ENCODE peak calls at places on chromosomes 3 and 15, in eight cellular contexts. One of them, this sample, is unnamed.
A peak's percentile ranks its signal among the peaks of the same experiment; 100 is the strongest.

GRCh38 chr15:57321973-57322601 is 54.2 kb upstream of the CGNL1 start:
- DNase-seq in foreskin fibroblast: no peak
- DNase-seq in ecto neural progenitor cell: no peak
- DNase-seq in NCI-H69: peak; percentile 95
- DNase-seq in Peyer's patch: no peak
- DNase-seq in amniotic epithelial cell: no peak
- DNase-seq in PC-9: no peak
- DNase-seq in stimulated activated CD4-positive, alpha-beta T cell treated with anti-CD3 and anti-CD28 coated beads, Interleukin-12 subunit alpha, Interleukin-12 subunit beta, amount 100 ng/mL, for 24 hours: no peak
- DNase-seq in this sample: no peak

GRCh38 chr3:73404450-73404849 is 220.3 kb downstream of the PDZRN3 start:
- DNase-seq in Peyer's patch: no peak
- DNase-seq in foreskin fibroblast: no peak
- DNase-seq in PC-9: no peak
- DNase-seq in amniotic epithelial cell: peak; percentile 83
- DNase-seq in stimulated activated CD4-positive, alpha-beta T cell treated with anti-CD3 and anti-CD28 coated beads, Interleukin-12 subunit alpha, Interleukin-12 subunit beta, amount 100 ng/mL, for 24 hours: no peak
- DNase-seq in NCI-H69: no peak
- DNase-seq in ecto neural progenitor cell: no peak
- DNase-seq in this sample: no peak

GRCh38 chr3:111598552-111598951 is 3.4 kb upstream of the ZBED2 start:
- DNase-seq in ecto neural progenitor cell: no peak
- DNase-seq in stimulated activated CD4-positive, alpha-beta T cell treated with anti-CD3 and anti-CD28 coated beads, Interleukin-12 subunit alpha, Interleukin-12 subunit beta, amount 100 ng/mL, for 24 hours: no peak
- DNase-seq in NCI-H69: no peak
- DNase-seq in PC-9: no peak
- DNase-seq in amniotic epithelial cell: no peak
- DNase-seq in foreskin fibroblast: no peak
- DNase-seq in Peyer's patch: no peak
- DNase-seq in this sample: no peak

GRCh38 chr3:30933478-30934207 is 39.2 kb upstream of the GADL1 start:
- DNase-seq in amniotic epithelial cell: no peak
- DNase-seq in stimulated activated CD4-positive, alpha-beta T cell treated with anti-CD3 and anti-CD28 coated beads, Interleukin-12 subunit alpha, Interleukin-12 subunit beta, amount 100 ng/mL, for 24 hours: no peak
- DNase-seq in PC-9: no peak
- DNase-seq in NCI-H69: peak; percentile 56
- DNase-seq in Peyer's patch: no peak
- DNase-seq in foreskin fibroblast: no peak
- DNase-seq in ecto neural progenitor cell: no peak
- DNase-seq in this sample: no peak

GRCh38 chr3:188106898-188107684 is 46.9 kb upstream of the LPP start:
- DNase-seq in amniotic epithelial cell: no peak
- DNase-seq in Peyer's patch: no peak
- DNase-seq in stimulated activated CD4-positive, alpha-beta T cell treated with anti-CD3 and anti-CD28 coated beads, Interleukin-12 subunit alpha, Interleukin-12 subunit beta, amount 100 ng/mL, for 24 hours: no peak
- DNase-seq in ecto neural progenitor cell: no peak
- DNase-seq in NCI-H69: no peak
- DNase-seq in foreskin fibroblast: no peak
- DNase-seq in PC-9: no peak
- DNase-seq in this sample: no peak

GRCh38 chr3:40846466-40846865 is 321.7 kb downstream of the ZNF621 start:
- DNase-seq in Peyer's patch: no peak
- DNase-seq in NCI-H69: no peak
- DNase-seq in PC-9: no peak
- DNase-seq in stimulated activated CD4-positive, alpha-beta T cell treated with anti-CD3 and anti-CD28 coated beads, Interleukin-12 subunit alpha, Interleukin-12 subunit beta, amount 100 ng/mL, for 24 hours: no peak
- DNase-seq in amniotic epithelial cell: no peak
- DNase-seq in ecto neural progenitor cell: no peak
- DNase-seq in foreskin fibroblast: no peak
- DNase-seq in this sample: no peak

GRCh38 chr15:31440754-31441298 is 114.2 kb downstream of the KLF13 start:
- DNase-seq in Peyer's patch: peak; percentile 60
- DNase-seq in NCI-H69: peak; percentile 36
- DNase-seq in stimulated activated CD4-positive, alpha-beta T cell treated with anti-CD3 and anti-CD28 coated beads, Interleukin-12 subunit alpha, Interleukin-12 subunit beta, amount 100 ng/mL, for 24 hours: no peak
- DNase-seq in ecto neural progenitor cell: no peak
- DNase-seq in amniotic epithelial cell: no peak
- DNase-seq in foreskin fibroblast: peak; percentile 39
- DNase-seq in PC-9: no peak
- DNase-seq in this sample: no peak

GRCh38 chr3:16370872-16371740 is 106.1 kb downstream of the OXNAD1 start:
- DNase-seq in foreskin fibroblast: no peak
- DNase-seq in stimulated activated CD4-positive, alpha-beta T cell treated with anti-CD3 and anti-CD28 coated beads, Interleukin-12 subunit alpha, Interleukin-12 subunit beta, amount 100 ng/mL, for 24 hours: no peak
- DNase-seq in ecto neural progenitor cell: no peak
- DNase-seq in amniotic epithelial cell: no peak
- DNase-seq in NCI-H69: peak; percentile 43
- DNase-seq in PC-9: no peak
- DNase-seq in Peyer's patch: peak; percentile 61
- DNase-seq in this sample: no peak

GRCh38 chr3:172654470-172654869 is 56.4 kb downstream of the NCEH1 start:
- DNase-seq in ecto neural progenitor cell: no peak
- DNase-seq in foreskin fibroblast: no peak
- DNase-seq in stimulated activated CD4-positive, alpha-beta T cell treated with anti-CD3 and anti-CD28 coated beads, Interleukin-12 subunit alpha, Interleukin-12 subunit beta, amount 100 ng/mL, for 24 hours: no peak
- DNase-seq in NCI-H69: no peak
- DNase-seq in Peyer's patch: no peak
- DNase-seq in PC-9: no peak
- DNase-seq in amniotic epithelial cell: no peak
- DNase-seq in this sample: no peak

GRCh38 chr3:15556512-15556911 is 35.0 kb upstream of the COLQ start:
- DNase-seq in PC-9: no peak
- DNase-seq in stimulated activated CD4-positive, alpha-beta T cell treated with anti-CD3 and anti-CD28 coated beads, Interleukin-12 subunit alpha, Interleukin-12 subunit beta, amount 100 ng/mL, for 24 hours: no peak
- DNase-seq in ecto neural progenitor cell: no peak
- DNase-seq in NCI-H69: no peak
- DNase-seq in amniotic epithelial cell: no peak
- DNase-seq in foreskin fibroblast: no peak
- DNase-seq in Peyer's patch: no peak
- DNase-seq in this sample: no peak

GRCh38 chr15:50135123-50135541 is 16.1 kb upstream of the ATP8B4 start:
- DNase-seq in foreskin fibroblast: no peak
- DNase-seq in stimulated activated CD4-positive, alpha-beta T cell treated with anti-CD3 and anti-CD28 coated beads, Interleukin-12 subunit alpha, Interleukin-12 subunit beta, amount 100 ng/mL, for 24 hours: peak; percentile 9
- DNase-seq in PC-9: no peak
- DNase-seq in ecto neural progenitor cell: no peak
- DNase-seq in amniotic epithelial cell: no peak
- DNase-seq in NCI-H69: no peak
- DNase-seq in Peyer's patch: no peak
- DNase-seq in this sample: no peak

GRCh38 chr3:149375824-149376196 is 1.6 kb downstream of the TM4SF1 start:
- DNase-seq in ecto neural progenitor cell: no peak
- DNase-seq in NCI-H69: no peak
- DNase-seq in PC-9: no peak
- DNase-seq in foreskin fibroblast: no peak
- DNase-seq in amniotic epithelial cell: no peak
- DNase-seq in Peyer's patch: no peak
- DNase-seq in stimulated activated CD4-positive, alpha-beta T cell treated with anti-CD3 and anti-CD28 coated beads, Interleukin-12 subunit alpha, Interleukin-12 subunit beta, amount 100 ng/mL, for 24 hours: no peak
- DNase-seq in this sample: no peak

GRCh38 chr3:181487236-181487978 is 224.3 kb upstream of the SOX2 start:
- DNase-seq in PC-9: no peak
- DNase-seq in foreskin fibroblast: no peak
- DNase-seq in ecto neural progenitor cell: no peak
- DNase-seq in stimulated activated CD4-positive, alpha-beta T cell treated with anti-CD3 and anti-CD28 coated beads, Interleukin-12 subunit alpha, Interleukin-12 subunit beta, amount 100 ng/mL, for 24 hours: no peak
- DNase-seq in NCI-H69: peak; percentile 57
- DNase-seq in amniotic epithelial cell: no peak
- DNase-seq in Peyer's patch: no peak
- DNase-seq in this sample: no peak

GRCh38 chr3:43455233-43455632 is 166.6 kb downstream of the ANO10 start:
- DNase-seq in PC-9: peak; percentile 91
- DNase-seq in ecto neural progenitor cell: no peak
- DNase-seq in stimulated activated CD4-positive, alpha-beta T cell treated with anti-CD3 and anti-CD28 coated beads, Interleukin-12 subunit alpha, Interleukin-12 subunit beta, amount 100 ng/mL, for 24 hours: no peak
- DNase-seq in NCI-H69: no peak
- DNase-seq in amniotic epithelial cell: peak; percentile 91
- DNase-seq in foreskin fibroblast: peak; percentile 72
- DNase-seq in Peyer's patch: no peak
- DNase-seq in this sample: no peak

GRCh38 chr3:139110072-139110830 is 65.6 kb upstream of the PRR23C start:
- DNase-seq in foreskin fibroblast: no peak
- DNase-seq in amniotic epithelial cell: no peak
- DNase-seq in Peyer's patch: no peak
- DNase-seq in ecto neural progenitor cell: peak; percentile 29
- DNase-seq in PC-9: no peak
- DNase-seq in stimulated activated CD4-positive, alpha-beta T cell treated with anti-CD3 and anti-CD28 coated beads, Interleukin-12 subunit alpha, Interleukin-12 subunit beta, amount 100 ng/mL, for 24 hours: no peak
- DNase-seq in NCI-H69: no peak
- DNase-seq in this sample: no peak

GRCh38 chr3:100073555-100074307 is 40.6 kb downstream of the FILIP1L start:
- DNase-seq in NCI-H69: no peak
- DNase-seq in amniotic epithelial cell: peak; percentile 97
- DNase-seq in Peyer's patch: peak; percentile 43
- DNase-seq in ecto neural progenitor cell: peak; percentile 65
- DNase-seq in stimulated activated CD4-positive, alpha-beta T cell treated with anti-CD3 and anti-CD28 coated beads, Interleukin-12 subunit alpha, Interleukin-12 subunit beta, amount 100 ng/mL, for 24 hours: no peak
- DNase-seq in foreskin fibroblast: peak; percentile 67
- DNase-seq in PC-9: no peak
- DNase-seq in this sample: no peak

GRCh38 chr3:81443948-81444347 is 317.5 kb downstream of the GBE1 start:
- DNase-seq in PC-9: no peak
- DNase-seq in foreskin fibroblast: no peak
- DNase-seq in stimulated activated CD4-positive, alpha-beta T cell treated with anti-CD3 and anti-CD28 coated beads, Interleukin-12 subunit alpha, Interleukin-12 subunit beta, amount 100 ng/mL, for 24 hours: no peak
- DNase-seq in amniotic epithelial cell: peak; percentile 9
- DNase-seq in ecto neural progenitor cell: no peak
- DNase-seq in NCI-H69: no peak
- DNase-seq in Peyer's patch: no peak
- DNase-seq in this sample: no peak

GRCh38 chr3:67642190-67642589 is 12.2 kb downstream of the SUCLG2 start:
- DNase-seq in Peyer's patch: no peak
- DNase-seq in PC-9: no peak
- DNase-seq in stimulated activated CD4-positive, alpha-beta T cell treated with anti-CD3 and anti-CD28 coated beads, Interleukin-12 subunit alpha, Interleukin-12 subunit beta, amount 100 ng/mL, for 24 hours: no peak
- DNase-seq in foreskin fibroblast: no peak
- DNase-seq in ecto neural progenitor cell: no peak
- DNase-seq in NCI-H69: no peak
- DNase-seq in amniotic epithelial cell: no peak
- DNase-seq in this sample: no peak

GRCh38 chr3:78988324-78988723 is 779.5 kb downstream of the ROBO1 start:
- DNase-seq in PC-9: no peak
- DNase-seq in NCI-H69: peak; percentile 58
- DNase-seq in ecto neural progenitor cell: no peak
- DNase-seq in foreskin fibroblast: peak; percentile 26
- DNase-seq in amniotic epithelial cell: peak; percentile 20
- DNase-seq in Peyer's patch: no peak
- DNase-seq in stimulated activated CD4-positive, alpha-beta T cell treated with anti-CD3 and anti-CD28 coated beads, Interleukin-12 subunit alpha, Interleukin-12 subunit beta, amount 100 ng/mL, for 24 hours: no peak
- DNase-seq in this sample: no peak

GRCh38 chr3:193335031-193335430 is 43.5 kb downstream of the ATP13A5 start:
- DNase-seq in PC-9: no peak
- DNase-seq in ecto neural progenitor cell: no peak
- DNase-seq in Peyer's patch: no peak
- DNase-seq in amniotic epithelial cell: no peak
- DNase-seq in NCI-H69: no peak
- DNase-seq in stimulated activated CD4-positive, alpha-beta T cell treated with anti-CD3 and anti-CD28 coated beads, Interleukin-12 subunit alpha, Interleukin-12 subunit beta, amount 100 ng/mL, for 24 hours: no peak
- DNase-seq in foreskin fibroblast: no peak
- DNase-seq in this sample: no peak

GRCh38 chr15:64443747-64444621 is 16.4 kb upstream of the ZNF609 start:
- DNase-seq in NCI-H69: no peak
- DNase-seq in foreskin fibroblast: peak; percentile 55
- DNase-seq in Peyer's patch: no peak
- DNase-seq in amniotic epithelial cell: peak; percentile 93
- DNase-seq in PC-9: peak; percentile 80
- DNase-seq in stimulated activated CD4-positive, alpha-beta T cell treated with anti-CD3 and anti-CD28 coated beads, Interleukin-12 subunit alpha, Interleukin-12 subunit beta, amount 100 ng/mL, for 24 hours: no peak
- DNase-seq in ecto neural progenitor cell: no peak
- DNase-seq in this sample: no peak

GRCh38 chr3:132004571-132004970 is 30.2 kb downstream of the CPNE4 start:
- DNase-seq in amniotic epithelial cell: peak; percentile 16
- DNase-seq in foreskin fibroblast: no peak
- DNase-seq in PC-9: no peak
- DNase-seq in stimulated activated CD4-positive, alpha-beta T cell treated with anti-CD3 and anti-CD28 coated beads, Interleukin-12 subunit alpha, Interleukin-12 subunit beta, amount 100 ng/mL, for 24 hours: no peak
- DNase-seq in NCI-H69: no peak
- DNase-seq in Peyer's patch: no peak
- DNase-seq in ecto neural progenitor cell: no peak
- DNase-seq in this sample: no peak

GRCh38 chr15:83410532-83410931 is 36.6 kb upstream of the SH3GL3 start:
- DNase-seq in PC-9: no peak
- DNase-seq in Peyer's patch: no peak
- DNase-seq in amniotic epithelial cell: no peak
- DNase-seq in foreskin fibroblast: no peak
- DNase-seq in ecto neural progenitor cell: no peak
- DNase-seq in stimulated activated CD4-positive, alpha-beta T cell treated with anti-CD3 and anti-CD28 coated beads, Interleukin-12 subunit alpha, Interleukin-12 subunit beta, amount 100 ng/mL, for 24 hours: no peak
- DNase-seq in NCI-H69: no peak
- DNase-seq in this sample: no peak

GRCh38 chr3:193225726-193226125 is 15.3 kb upstream of the PLAAT1 start:
- DNase-seq in foreskin fibroblast: no peak
- DNase-seq in Peyer's patch: no peak
- DNase-seq in amniotic epithelial cell: no peak
- DNase-seq in stimulated activated CD4-positive, alpha-beta T cell treated with anti-CD3 and anti-CD28 coated beads, Interleukin-12 subunit alpha, Interleukin-12 subunit beta, amount 100 ng/mL, for 24 hours: no peak
- DNase-seq in NCI-H69: no peak
- DNase-seq in PC-9: no peak
- DNase-seq in ecto neural progenitor cell: no peak
- DNase-seq in this sample: no peak

GRCh38 chr15:29470311-29470710 is 200.7 kb upstream of the NSMCE3 start:
- DNase-seq in stimulated activated CD4-positive, alpha-beta T cell treated with anti-CD3 and anti-CD28 coated beads, Interleukin-12 subunit alpha, Interleukin-12 subunit beta, amount 100 ng/mL, for 24 hours: no peak
- DNase-seq in Peyer's patch: no peak
- DNase-seq in PC-9: no peak
- DNase-seq in NCI-H69: peak; percentile 58
- DNase-seq in amniotic epithelial cell: no peak
- DNase-seq in foreskin fibroblast: no peak
- DNase-seq in ecto neural progenitor cell: no peak
- DNase-seq in this sample: no peak

GRCh38 chr3:173548261-173548660 is 150.7 kb downstream of the NLGN1 start:
- DNase-seq in PC-9: no peak
- DNase-seq in NCI-H69: no peak
- DNase-seq in ecto neural progenitor cell: no peak
- DNase-seq in stimulated activated CD4-positive, alpha-beta T cell treated with anti-CD3 and anti-CD28 coated beads, Interleukin-12 subunit alpha, Interleukin-12 subunit beta, amount 100 ng/mL, for 24 hours: no peak
- DNase-seq in Peyer's patch: no peak
- DNase-seq in foreskin fibroblast: no peak
- DNase-seq in amniotic epithelial cell: no peak
- DNase-seq in this sample: no peak

This sample was measured in chondrocyte.